ENCODE peak calls at places on chromosomes 2 and 18, in four cellular contexts. W, I, F and U are unnamed samples.
A peak's percentile ranks its signal among the peaks of the same experiment; 100 is the strongest.

GRCh38 chr2:129885735-129886134 is 93.7 kb upstream of the RAB6C start:
- DNase-seq in W (no peak), F (no peak), I (no peak), U (peak; percentile 43)

GRCh38 chr2:59249441-59250330 is 1008.6 kb upstream of the FANCL start:
- DNase-seq in F (no peak), I (no peak), W (no peak), U (no peak)

GRCh38 chr2:224930124-224930523 is 112.1 kb downstream of the DOCK10 start:
- DNase-seq in I (no peak), F (no peak), W (no peak), U (no peak)

GRCh38 chr2:219632758-219633101 is 5.3 kb downstream of the SLC4A3 start:
- DNase-seq in W (no peak), I (peak; percentile 9), F (no peak), U (peak; percentile 20)

GRCh38 chr2:190891370-190891769 is 10.7 kb downstream of the GLS start:
- DNase-seq in W (peak; percentile 31), I (peak; percentile 36), F (no peak), U (no peak)

GRCh38 chr18:7904529-7904928 is 337.4 kb downstream of the PTPRM start:
- DNase-seq in W (no peak), F (peak; percentile 48), I (no peak), U (no peak)

GRCh38 chr2:56133931-56134629 is 49.7 kb upstream of the CCDC85A start:
- DNase-seq in I (no peak), F (no peak), W (no peak), U (no peak)

GRCh38 chr2:200905618-200906296 is 16.6 kb downstream of the NIF3L1 start:
- DNase-seq in W (peak; percentile 64), I (peak; percentile 47), F (no peak), U (peak; percentile 43)

GRCh38 chr2:95356821-95357700 is 45.4 kb upstream of the FAHD2A start:
- DNase-seq in I (no peak), F (no peak), W (no peak), U (no peak)

GRCh38 chr2:207133493-207133861 is 32.3 kb downstream of the KLF7 start:
- DNase-seq in W (no peak), I (no peak), F (no peak), U (no peak)

GRCh38 chr2:98032086-98032485 is 36.3 kb upstream of the TMEM131 start:
- DNase-seq in I (no peak), F (no peak), W (no peak), U (no peak)

GRCh38 chr2:75464348-75464946 is 96.3 kb downstream of the EVA1A start:
- DNase-seq in F (no peak), I (no peak), W (peak; percentile 16), U (peak; percentile 20)

GRCh38 chr2:148044322-148044721 is 23.4 kb downstream of the MBD5 start:
- DNase-seq in I (no peak), W (no peak), F (no peak), U (no peak)

GRCh38 chr2:225207026-225207425 is 164.8 kb upstream of the DOCK10 start:
- DNase-seq in F (no peak), W (no peak), I (no peak), U (no peak)

GRCh38 chr2:64274399-64275173 is 130.4 kb upstream of the PELI1 start:
- DNase-seq in W (no peak), I (no peak), F (no peak), U (no peak)

GRCh38 chr18:38350141-38350540 is 784.5 kb upstream of the CELF4 start:
- DNase-seq in W (no peak), I (no peak), F (no peak), U (no peak)

GRCh38 chr2:112708968-112709367 is 11.9 kb upstream of the NT5DC4 start:
- DNase-seq in W (no peak), F (no peak), I (no peak), U (no peak)

GRCh38 chr2:109275120-109276040 is 146.4 kb downstream of the SH3RF3 start:
- DNase-seq in I (no peak), W (no peak), F (no peak), U (no peak)

GRCh38 chr2:44974064-44974715 is 32.7 kb downstream of the SIX3 start:
- DNase-seq in I (no peak), W (no peak), F (no peak), U (no peak)

GRCh38 chr2:217166241-217166640 is 306.4 kb upstream of the TNP1 start:
- DNase-seq in W (no peak), I (peak; percentile 15), F (no peak), U (no peak)

GRCh38 chr2:126935774-126936173 is 37.1 kb downstream of the TEX51 start:
- DNase-seq in F (no peak), I (no peak), W (no peak), U (no peak)

GRCh38 chr18:50839341-50839740 is 19.5 kb upstream of the MRO start:
- DNase-seq in F (no peak), I (no peak), W (no peak), U (no peak)

GRCh38 chr2:65353927-65354326 is 78.5 kb downstream of the SPRED2 start:
- DNase-seq in I (no peak), F (no peak), W (no peak), U (no peak)

GRCh38 chr2:197353393-197354168 is 43.0 kb upstream of the ANKRD44 start:
- DNase-seq in I (no peak), W (no peak), F (no peak), U (no peak)

GRCh38 chr2:75627902-75628504 is 18.6 kb upstream of the MRPL19 start:
- DNase-seq in I (peak; percentile 67), F (no peak), W (peak; percentile 68), U (peak; percentile 60)

GRCh38 chr2:68789603-68790002 is 55.0 kb downstream of the ARHGAP25 start:
- DNase-seq in F (no peak), I (peak; percentile 87), W (peak; percentile 87), U (peak; percentile 85)

GRCh38 chr18:52339891-52340371 is at the start of gene DCC:
- DNase-seq in I (no peak), F (no peak), W (peak; percentile 28), U (peak; percentile 38)
- TF ChIP-seq CTCF in I (no peak), F (no peak), W (peak; percentile 45), U (peak; percentile 36)

GRCh38 chr2:31675485-31675901 is 94.8 kb upstream of the SRD5A2 start:
- DNase-seq in I (no peak), F (no peak), W (no peak), U (no peak)

GRCh38 chr2:31674446-31674845 is 93.7 kb upstream of the SRD5A2 start:
- DNase-seq in I (no peak), F (no peak), W (no peak), U (no peak)
- TF ChIP-seq CTCF in I (no peak), F (no peak), W (no peak), U (no peak)

GRCh38 chr2:19369341-19369955 is 11.0 kb upstream of the OSR1 start:
- DNase-seq in I (no peak), W (no peak), F (no peak), U (no peak)
- TF ChIP-seq CTCF in I (no peak), W (no peak), F (peak; percentile 70), U (no peak)

GRCh38 chr2:230716588-230716987 is 3.9 kb downstream of the CAB39 start:
- DNase-seq in W (no peak), I (no peak), F (no peak), U (no peak)
- TF ChIP-seq CTCF in W (no peak), I (no peak), F (no peak), U (no peak)

GRCh38 chr18:44968336-44968735 is 287.6 kb downstream of the SETBP1 start:
- DNase-seq in W (no peak), F (no peak), I (no peak), U (no peak)
- TF ChIP-seq CTCF in W (no peak), F (no peak), I (no peak), U (peak; percentile 16)

DNA sequence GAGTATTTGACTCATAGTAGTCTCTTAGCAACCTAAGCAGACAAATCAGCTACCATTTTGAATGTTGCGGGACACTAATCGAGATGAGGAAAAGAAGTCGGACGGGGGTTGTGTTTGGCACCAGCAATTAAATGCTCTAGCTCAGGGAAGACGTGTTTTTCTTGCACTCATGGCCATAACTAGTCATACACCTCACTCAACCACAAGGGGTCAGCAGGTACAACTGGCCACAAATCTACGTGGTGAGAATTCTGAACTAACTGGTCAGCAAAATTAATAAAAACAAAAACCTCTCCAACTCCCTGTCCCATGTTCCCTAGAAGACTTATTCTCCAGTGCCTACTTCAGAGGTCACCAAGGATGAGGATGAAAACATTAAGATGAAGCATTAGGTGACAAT is 1467.8 kb downstream of the DPP10 start:
- DNase-seq in W (no peak), F (no peak), I (no peak), U (no peak)
- TF ChIP-seq CTCF in W (no peak), F (no peak), I (no peak), U (peak; percentile 6)

GRCh38 chr2:48733067-48733503 is 22.4 kb downstream of the LHCGR start:
- DNase-seq in I (no peak), W (no peak), F (no peak), U (no peak)
- TF ChIP-seq CTCF in I (no peak), W (no peak), F (no peak), U (no peak)

GRCh38 chr18:72572896-72573295 is 28.8 kb upstream of the CBLN2 start:
- DNase-seq in W (no peak), I (no peak), F (no peak), U (no peak)
- TF ChIP-seq CTCF in W (no peak), I (no peak), F (no peak), U (no peak)

GRCh38 chr2:33412920-33413319 is 63.5 kb upstream of the RASGRP3 start:
- DNase-seq in W (peak; percentile 31), F (no peak), I (peak; percentile 22), U (peak; percentile 39)
- TF ChIP-seq CTCF in W (peak; percentile 27), F (peak; percentile 55), I (no peak), U (peak; percentile 36)